ENCODE peak calls at places on chromosomes 4 and X, in nine cellular contexts. U is brain microvascular endothelial cell; M is CD8-positive, alpha-beta T cell; G is NCI-H2081; N is gastrocnemius medialis; K is GM12892; A is stimulated activated CD4-positive, alpha-beta T cell treated with anti-CD3 and anti-CD28 coated beads, Interleukin-4, amount 100 ng/mL, for 1 hour; I is head of caudate nucleus; V is endothelial cell. Z is an unnamed sample.
A peak's percentile ranks its signal among the peaks of the same experiment; 100 is the strongest.

GRCh38 chrX:150192846-150193245 is 170.3 kb upstream of the MAMLD1 start:
- DNase-seq in G (no peak), A (no peak), N (no peak), U (no peak), M (no peak), V (no peak), I (no peak), K (no peak), Z (no peak)

GRCh38 chr4:137536789-137537561 is 4.7 kb upstream of the PCDH18 start:
- DNase-seq in U (no peak), V (no peak), G (no peak), I (peak; percentile 32), A (no peak), N (no peak), K (no peak), M (no peak), Z (no peak)

GRCh38 chrX:15816886-15817285 is 26.6 kb downstream of the ZRSR2 start:
- DNase-seq in M (no peak), N (no peak), I (no peak), K (no peak), V (peak; percentile 3), G (no peak), U (no peak), A (no peak), Z (no peak)

GRCh38 chr4:70943115-70943514 is 40.9 kb downstream of the MOB1B start:
- DNase-seq in V (no peak), G (no peak), U (no peak), N (no peak), K (no peak), A (no peak), M (no peak), I (no peak), Z (no peak)

GRCh38 chr4:168584321-168584771 is 87.5 kb downstream of the PALLD start:
- DNase-seq in G (no peak), U (peak; percentile 58), I (no peak), K (no peak), N (no peak), A (no peak), V (no peak), M (no peak), Z (no peak)

GRCh38 chr4:175833574-175834350 is 21.7 kb upstream of the GPM6A start:
- DNase-seq in V (no peak), A (no peak), G (peak; percentile 50), U (no peak), N (no peak), I (no peak), K (no peak), M (no peak), Z (no peak)

GRCh38 chr4:7697821-7698220 is 241.8 kb downstream of the AFAP1 start:
- DNase-seq in U (no peak), I (no peak), N (no peak), V (no peak), K (no peak), A (no peak), G (no peak), M (no peak), Z (no peak)

GRCh38 chr4:126221717-126222116 is 907.0 kb downstream of the FAT4 start:
- DNase-seq in A (no peak), N (no peak), V (no peak), M (no peak), K (no peak), I (no peak), U (no peak), G (no peak), Z (no peak)

GRCh38 chrX:5915783-5916182 is 312.9 kb downstream of the NLGN4X start:
- DNase-seq in K (no peak), N (no peak), V (no peak), M (no peak), G (no peak), U (no peak), I (no peak), A (no peak), Z (no peak)

GRCh38 chrX:36431819-36432218 is 512.3 kb downstream of the CFAP47 start:
- DNase-seq in U (peak; percentile 51), A (no peak), G (no peak), M (no peak), K (no peak), N (no peak), V (no peak), I (no peak), Z (no peak)

GRCh38 chr4:28799696-28800095 is 1920.5 kb upstream of the PCDH7 start:
- DNase-seq in A (no peak), I (no peak), M (no peak), K (no peak), G (no peak), U (no peak), V (no peak), N (no peak), Z (no peak)

GRCh38 chr4:87529187-87529586 is at the start of gene SPARCL1:
- DNase-seq in U (no peak), A (no peak), I (no peak), K (no peak), N (peak; percentile 16), V (no peak), G (no peak), M (no peak), Z (no peak)

GRCh38 chrX:123237271-123237670 is 53.2 kb downstream of the GRIA3 start:
- DNase-seq in G (no peak), N (no peak), M (no peak), I (no peak), V (no peak), U (no peak), K (no peak), A (no peak), Z (no peak)

GRCh38 chr4:119227690-119228089 is 15.2 kb downstream of the USP53 start:
- DNase-seq in G (no peak), K (no peak), I (no peak), V (no peak), N (no peak), U (no peak), A (no peak), M (no peak), Z (no peak)

GRCh38 chrX:102042706-102043325 is 82.7 kb upstream of the TCEAL2 start:
- DNase-seq in U (no peak), K (no peak), M (no peak), A (no peak), G (no peak), N (no peak), I (no peak), V (no peak), Z (no peak)

GRCh38 chr4:89722517-89722916 is 114.4 kb downstream of the SNCA start:
- DNase-seq in V (no peak), I (no peak), G (no peak), A (no peak), N (no peak), M (no peak), U (no peak), K (no peak), Z (no peak)

GRCh38 chr4:154622598-154622997 is 10.1 kb upstream of the FGG start:
- DNase-seq in U (peak; percentile 53), M (no peak), V (peak; percentile 17), A (no peak), K (no peak), G (peak; percentile 27), I (no peak), N (no peak), Z (no peak)

GRCh38 chr4:174365018-174365587 is 81.4 kb downstream of the CEP44 start:
- DNase-seq in I (no peak), K (no peak), A (no peak), G (peak; percentile 30), N (no peak), V (peak; percentile 41), M (no peak), U (peak; percentile 7), Z (no peak)

GRCh38 chrX:109714340-109714958 is 18.6 kb downstream of the ACSL4 start:
- DNase-seq in K (no peak), V (no peak), N (no peak), G (no peak), I (no peak), A (no peak), M (no peak), U (peak; percentile 84), Z (no peak)

GRCh38 chrX:16993791-16994318 is 47.4 kb downstream of the REPS2 start:
- DNase-seq in I (no peak), G (no peak), K (no peak), U (no peak), M (no peak), A (no peak), N (no peak), V (peak; percentile 3), Z (no peak)

GRCh38 chr4:105765690-105766407 is 57.3 kb downstream of the GSTCD start:
- DNase-seq in K (no peak), V (no peak), A (no peak), U (peak; percentile 95), N (peak; percentile 55), G (no peak), I (no peak), M (no peak), Z (no peak)

Z was measured in cortex of kidney.